ENCODE peak calls at places on chromosomes 11 and 22, in four cellular contexts. S, Q, L and Y are unnamed samples.

GRCh38 chr11:6387811-6388599 is 2.3 kb upstream of the SMPD1 start:
- DNase-seq in S (no peak), Q (no peak), L (no peak), Y (no peak)

GRCh38 chr11:69000391-69000790 is 12.7 kb downstream of the MRGPRF start:
- DNase-seq in S (no peak), Q (no peak), L (no peak), Y (no peak)

GRCh38 chr22:24400037-24400725 is 27.2 kb upstream of the ADORA2A start:
- DNase-seq in S (no peak), Q (no peak), L (no peak), Y (no peak)

GRCh38 chr11:115242982-115243381 is 261.2 kb downstream of the CADM1 start:
- DNase-seq in S (no peak), Q (no peak), L (no peak), Y (no peak)

GRCh38 chr11:119248750-119249670 is 42.9 kb downstream of the CBL start:
- DNase-seq in S (no peak), Q (no peak), L (no peak), Y (no peak)

GRCh38 chr11:112817376-112817775 is 143.8 kb upstream of the NCAM1 start:
- DNase-seq in S (no peak), Q (no peak), L (no peak), Y (no peak)

GRCh38 chr22:49549851-49550430 is 277.7 kb downstream of the BRD1 start:
- DNase-seq in S (no peak), Q (no peak), L (no peak), Y (no peak)

GRCh38 chr11:130892847-130893246 is 23.4 kb downstream of the SNX19 start:
- DNase-seq in S (no peak), Q (no peak), L (peak), Y (peak)

GRCh38 chr22:24179478-24180210 is 1.6 kb upstream of the SUSD2 start:
- DNase-seq in S (no peak), Q (no peak), L (no peak), Y (no peak)

GRCh38 chr11:74397531-74398243 is 546 bp downstream of the PGM2L1 start:
- DNase-seq in S (no peak), Q (no peak), L (peak), Y (peak)

GRCh38 chr11:78313181-78313788 is 104.3 kb downstream of the GAB2 start:
- DNase-seq in S (no peak), Q (no peak), L (no peak), Y (no peak)

GRCh38 chr22:40156001-40156516 is 21.7 kb upstream of the TNRC6B start:
- DNase-seq in S (no peak), Q (no peak), L (peak), Y (peak)